ENCODE peak calls at places on chromosomes 6 and 20, in nine cellular contexts. One of them, this sample, is unnamed.

GRCh38 chr6:27213544-27214125 is 33.9 kb upstream of the PRSS16 start:
- DNase-seq in effector memory CD4-positive, alpha-beta T cell: no peak
- DNase-seq in cardiac muscle cell: no peak
- DNase-seq in stomach: no peak
- DNase-seq in prostate gland: no peak
- DNase-seq in PC-9: peak; percentile 61
- DNase-seq in neural progenitor cell: peak; percentile 70
- DNase-seq in esophagus squamous epithelium: no peak
- DNase-seq in heart right ventricle: no peak
- DNase-seq in this sample: no peak

GRCh38 chr6:3393796-3394195 is 63.1 kb downstream of the SLC22A23 start:
- DNase-seq in cardiac muscle cell: no peak
- DNase-seq in PC-9: no peak
- DNase-seq in neural progenitor cell: no peak
- DNase-seq in prostate gland: no peak
- DNase-seq in esophagus squamous epithelium: no peak
- DNase-seq in effector memory CD4-positive, alpha-beta T cell: no peak
- DNase-seq in heart right ventricle: no peak
- DNase-seq in stomach: no peak
- DNase-seq in this sample: no peak

GRCh38 chr6:4136354-4136831 is 1.0 kb upstream of the ECI2 start:
- DNase-seq in effector memory CD4-positive, alpha-beta T cell: no peak
- DNase-seq in PC-9: peak; percentile 2
- DNase-seq in esophagus squamous epithelium: no peak
- DNase-seq in cardiac muscle cell: no peak
- DNase-seq in prostate gland: no peak
- DNase-seq in heart right ventricle: no peak
- DNase-seq in neural progenitor cell: no peak
- DNase-seq in stomach: no peak
- DNase-seq in this sample: no peak

GRCh38 chr6:5764401-5764955 is 242.2 kb downstream of the NRN1 start:
- DNase-seq in prostate gland: no peak
- DNase-seq in effector memory CD4-positive, alpha-beta T cell: no peak
- DNase-seq in stomach: no peak
- DNase-seq in cardiac muscle cell: no peak
- DNase-seq in esophagus squamous epithelium: no peak
- DNase-seq in neural progenitor cell: no peak
- DNase-seq in PC-9: no peak
- DNase-seq in heart right ventricle: peak; percentile 80
- DNase-seq in this sample: no peak

GRCh38 chr6:34179106-34179720 is 33.3 kb upstream of the GRM4 start:
- DNase-seq in esophagus squamous epithelium: no peak
- DNase-seq in heart right ventricle: no peak
- DNase-seq in cardiac muscle cell: no peak
- DNase-seq in PC-9: no peak
- DNase-seq in stomach: peak; percentile 21
- DNase-seq in effector memory CD4-positive, alpha-beta T cell: no peak
- DNase-seq in neural progenitor cell: no peak
- DNase-seq in prostate gland: no peak
- DNase-seq in this sample: no peak

GRCh38 chr20:37711987-37712961 is 18.4 kb downstream of the CTNNBL1 start:
- DNase-seq in esophagus squamous epithelium: no peak
- DNase-seq in prostate gland: peak; percentile 62
- DNase-seq in PC-9: no peak
- DNase-seq in effector memory CD4-positive, alpha-beta T cell: no peak
- DNase-seq in cardiac muscle cell: no peak
- DNase-seq in neural progenitor cell: peak; percentile 18
- DNase-seq in heart right ventricle: peak; percentile 34
- DNase-seq in stomach: peak; percentile 32
- DNase-seq in this sample: no peak

GRCh38 chr6:66558189-66558588 is 851.2 kb upstream of the EYS start:
- DNase-seq in PC-9: no peak
- DNase-seq in heart right ventricle: no peak
- DNase-seq in esophagus squamous epithelium: no peak
- DNase-seq in cardiac muscle cell: no peak
- DNase-seq in prostate gland: no peak
- DNase-seq in effector memory CD4-positive, alpha-beta T cell: no peak
- DNase-seq in stomach: no peak
- DNase-seq in neural progenitor cell: no peak
- DNase-seq in this sample: no peak

GRCh38 chr6:73565767-73566485 is 45.1 kb upstream of the EEF1A1 start:
- DNase-seq in stomach: no peak
- DNase-seq in esophagus squamous epithelium: no peak
- DNase-seq in prostate gland: no peak
- DNase-seq in cardiac muscle cell: peak; percentile 61
- DNase-seq in PC-9: peak; percentile 60
- DNase-seq in neural progenitor cell: peak; percentile 71
- DNase-seq in heart right ventricle: no peak
- DNase-seq in effector memory CD4-positive, alpha-beta T cell: no peak
- DNase-seq in this sample: no peak

DNA sequence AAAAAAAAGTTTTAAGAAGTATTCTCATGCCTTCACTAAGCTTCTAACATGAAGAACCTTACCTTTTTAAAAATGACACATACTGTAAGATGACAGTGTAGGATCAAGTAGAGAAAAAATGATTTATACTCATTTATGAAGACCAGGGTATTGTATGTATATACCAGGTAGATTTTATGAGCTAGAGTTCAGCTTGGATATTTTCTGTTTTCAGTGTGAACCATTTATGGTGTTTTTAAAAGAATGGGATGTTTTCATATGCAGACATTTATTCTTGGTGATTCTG is 24.4 kb downstream of the DUSP22 start:
- DNase-seq in heart right ventricle: no peak
- DNase-seq in PC-9: no peak
- DNase-seq in esophagus squamous epithelium: no peak
- DNase-seq in stomach: no peak
- DNase-seq in prostate gland: no peak
- DNase-seq in neural progenitor cell: no peak
- DNase-seq in cardiac muscle cell: no peak
- DNase-seq in effector memory CD4-positive, alpha-beta T cell: no peak
- DNase-seq in this sample: no peak
- H3K9me3 ChIP-seq in heart right ventricle: no peaks in the 10 kb centered on the region
- H3K9me3 ChIP-seq in PC-9: no peaks in the 10 kb centered on the region
- H3K9me3 ChIP-seq in esophagus squamous epithelium: no peaks in the 10 kb centered on the region
- H3K9me3 ChIP-seq in stomach: no peaks in the 10 kb centered on the region
- H3K9me3 ChIP-seq in prostate gland: no peaks in the 10 kb centered on the region
- H3K9me3 ChIP-seq in neural progenitor cell: no peaks in the 10 kb centered on the region
- H3K9me3 ChIP-seq in cardiac muscle cell: no peaks in the 10 kb centered on the region
- H3K9me3 ChIP-seq in effector memory CD4-positive, alpha-beta T cell: no peaks in the 10 kb centered on the region
- H3K9me3 ChIP-seq in this sample: no peaks in the 10 kb centered on the region

DNA sequence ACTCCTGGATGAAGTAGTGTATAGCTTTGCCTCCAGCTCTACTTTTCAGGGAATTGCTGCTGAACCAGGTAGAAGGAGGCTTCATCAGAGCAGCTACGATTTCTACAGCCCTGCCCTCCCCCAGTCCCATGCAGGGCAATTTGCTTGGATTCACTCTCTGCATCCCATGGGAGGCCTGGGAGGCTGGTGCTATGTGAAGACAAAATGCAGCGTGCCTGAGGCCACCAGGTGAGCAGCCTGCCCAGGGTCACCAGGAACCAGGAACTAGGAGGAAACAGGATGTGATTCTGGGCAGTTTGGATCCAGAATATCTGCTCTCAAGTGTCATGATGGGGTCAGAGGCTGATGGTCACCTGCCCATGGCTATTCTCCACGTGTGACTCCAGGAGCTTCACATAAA is 110.2 kb upstream of the PMEPA1 start:
- DNase-seq in neural progenitor cell: no peak
- DNase-seq in effector memory CD4-positive, alpha-beta T cell: no peak
- DNase-seq in stomach: no peak
- DNase-seq in esophagus squamous epithelium: no peak
- DNase-seq in cardiac muscle cell: no peak
- DNase-seq in heart right ventricle: no peak
- DNase-seq in prostate gland: no peak
- DNase-seq in PC-9: no peak
- DNase-seq in this sample: no peak
- H3K4me3 ChIP-seq in neural progenitor cell: no peak overlapping the region
- H3K4me3 ChIP-seq in effector memory CD4-positive, alpha-beta T cell: no peak overlapping the region
- H3K4me3 ChIP-seq in stomach: no peak overlapping the region
- H3K4me3 ChIP-seq in esophagus squamous epithelium: no peak overlapping the region
- H3K4me3 ChIP-seq in cardiac muscle cell: no peak overlapping the region
- H3K4me3 ChIP-seq in heart right ventricle: no peak overlapping the region
- H3K4me3 ChIP-seq in prostate gland: no peak overlapping the region
- H3K4me3 ChIP-seq in PC-9: no peak overlapping the region
- H3K4me3 ChIP-seq in this sample: no peak overlapping the region

GRCh38 chr6:129661478-129662405 is 48.2 kb downstream of the ARHGAP18 start:
- DNase-seq in effector memory CD4-positive, alpha-beta T cell: no peak
- DNase-seq in cardiac muscle cell: no peak
- DNase-seq in PC-9: no peak
- DNase-seq in prostate gland: no peak
- DNase-seq in heart right ventricle: no peak
- DNase-seq in esophagus squamous epithelium: no peak
- DNase-seq in stomach: no peak
- DNase-seq in neural progenitor cell: no peak
- DNase-seq in this sample: no peak

GRCh38 chr6:129660346-129660676 is 49.7 kb downstream of the ARHGAP18 start:
- DNase-seq in neural progenitor cell: no peak
- DNase-seq in esophagus squamous epithelium: no peak
- DNase-seq in cardiac muscle cell: no peak
- DNase-seq in stomach: no peak
- DNase-seq in heart right ventricle: no peak
- DNase-seq in PC-9: no peak
- DNase-seq in effector memory CD4-positive, alpha-beta T cell: no peak
- DNase-seq in prostate gland: no peak
- DNase-seq in this sample: no peak

GRCh38 chr6:129657433-129657832 is 52.5 kb downstream of the ARHGAP18 start:
- DNase-seq in PC-9: no peak
- DNase-seq in effector memory CD4-positive, alpha-beta T cell: no peak
- DNase-seq in cardiac muscle cell: no peak
- DNase-seq in neural progenitor cell: no peak
- DNase-seq in stomach: no peak
- DNase-seq in prostate gland: no peak
- DNase-seq in esophagus squamous epithelium: no peak
- DNase-seq in heart right ventricle: no peak
- DNase-seq in this sample: no peak

GRCh38 chr6:129659590-129660345 is 50.2 kb downstream of the ARHGAP18 start:
- DNase-seq in effector memory CD4-positive, alpha-beta T cell: no peak
- DNase-seq in prostate gland: peak; percentile 21
- DNase-seq in cardiac muscle cell: no peak
- DNase-seq in PC-9: no peak
- DNase-seq in neural progenitor cell: no peak
- DNase-seq in esophagus squamous epithelium: no peak
- DNase-seq in stomach: no peak
- DNase-seq in heart right ventricle: peak; percentile 44
- DNase-seq in this sample: no peak

DNA sequence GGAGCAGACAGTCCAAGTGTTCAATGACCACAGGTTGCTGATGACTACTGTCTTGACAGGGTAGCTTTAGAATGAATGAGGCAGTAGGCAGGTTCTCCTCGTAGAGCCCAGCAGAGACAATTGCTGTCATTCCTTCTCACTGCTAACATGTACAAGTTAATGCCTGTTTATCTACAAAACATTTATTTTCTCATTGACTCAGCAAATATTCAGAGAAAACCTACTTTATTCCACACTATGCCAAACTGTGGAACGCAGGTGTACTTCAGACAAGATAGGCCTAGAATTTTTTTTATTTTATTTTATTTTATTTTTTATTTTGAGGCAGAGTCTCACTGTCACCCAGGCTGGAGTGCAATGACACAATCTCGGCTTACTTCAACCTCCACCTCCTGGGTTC is 50.8 kb downstream of the ARHGAP18 start:
- DNase-seq in effector memory CD4-positive, alpha-beta T cell: no peak
- DNase-seq in esophagus squamous epithelium: no peak
- DNase-seq in heart right ventricle: no peak
- DNase-seq in stomach: no peak
- DNase-seq in cardiac muscle cell: no peak
- DNase-seq in neural progenitor cell: no peak
- DNase-seq in prostate gland: no peak
- DNase-seq in PC-9: no peak
- DNase-seq in this sample: no peak
- H3K4me1 ChIP-seq in effector memory CD4-positive, alpha-beta T cell: no peaks in the 10 kb centered on the region
- H3K4me1 ChIP-seq in esophagus squamous epithelium: no peaks in the 10 kb centered on the region
- H3K4me1 ChIP-seq in heart right ventricle: peaks cover 44% of the 10 kb centered on the region
- H3K4me1 ChIP-seq in stomach: peaks cover 11% of the 10 kb centered on the region
- H3K4me1 ChIP-seq in cardiac muscle cell: no peaks in the 10 kb centered on the region
- H3K4me1 ChIP-seq in neural progenitor cell: peaks cover 3% of the 10 kb centered on the region
- H3K4me1 ChIP-seq in prostate gland: no peaks in the 10 kb centered on the region
- H3K4me1 ChIP-seq in PC-9: no peaks in the 10 kb centered on the region
- H3K4me1 ChIP-seq in this sample: no peaks in the 10 kb centered on the region

GRCh38 chr6:117605169-117605826 is 3.0 kb upstream of the GOPC start:
- DNase-seq in prostate gland: peak; percentile 32
- DNase-seq in stomach: peak; percentile 39
- DNase-seq in esophagus squamous epithelium: no peak
- DNase-seq in effector memory CD4-positive, alpha-beta T cell: peak; percentile 25
- DNase-seq in neural progenitor cell: peak; percentile 66
- DNase-seq in heart right ventricle: peak; percentile 51
- DNase-seq in cardiac muscle cell: peak; percentile 68
- DNase-seq in PC-9: peak; percentile 41
- DNase-seq in this sample: peak; percentile 79

GRCh38 chr6:117602899-117603588 is 733 bp upstream of the GOPC start:
- DNase-seq in PC-9: no peak
- DNase-seq in heart right ventricle: no peak
- DNase-seq in esophagus squamous epithelium: no peak
- DNase-seq in stomach: no peak
- DNase-seq in neural progenitor cell: no peak
- DNase-seq in prostate gland: no peak
- DNase-seq in effector memory CD4-positive, alpha-beta T cell: no peak
- DNase-seq in cardiac muscle cell: no peak
- DNase-seq in this sample: no peak

GRCh38 chr6:117601811-117602150 is 530 bp downstream of the GOPC start:
- DNase-seq in neural progenitor cell: no peak
- DNase-seq in prostate gland: no peak
- DNase-seq in esophagus squamous epithelium: no peak
- DNase-seq in cardiac muscle cell: no peak
- DNase-seq in PC-9: no peak
- DNase-seq in heart right ventricle: no peak
- DNase-seq in effector memory CD4-positive, alpha-beta T cell: no peak
- DNase-seq in stomach: no peak
- DNase-seq in this sample: no peak

GRCh38 chr6:117600008-117600743 is 2.1 kb downstream of the GOPC start:
- DNase-seq in PC-9: no peak
- DNase-seq in stomach: no peak
- DNase-seq in neural progenitor cell: no peak
- DNase-seq in esophagus squamous epithelium: no peak
- DNase-seq in effector memory CD4-positive, alpha-beta T cell: no peak
- DNase-seq in prostate gland: no peak
- DNase-seq in heart right ventricle: no peak
- DNase-seq in cardiac muscle cell: no peak
- DNase-seq in this sample: peak; percentile 29

GRCh38 chr6:117602151-117602898 is at the start of gene GOPC:
- DNase-seq in stomach: peak; percentile 96
- DNase-seq in esophagus squamous epithelium: peak; percentile 86
- DNase-seq in heart right ventricle: peak; percentile 96
- DNase-seq in neural progenitor cell: peak; percentile 97
- DNase-seq in prostate gland: peak; percentile 94
- DNase-seq in PC-9: peak; percentile 94
- DNase-seq in cardiac muscle cell: peak; percentile 97
- DNase-seq in effector memory CD4-positive, alpha-beta T cell: peak; percentile 93
- DNase-seq in this sample: peak; percentile 99
- H3K9me3 ChIP-seq in stomach: no peaks in the 10 kb centered on the region
- H3K9me3 ChIP-seq in esophagus squamous epithelium: no peaks in the 10 kb centered on the region
- H3K9me3 ChIP-seq in heart right ventricle: no peaks in the 10 kb centered on the region
- H3K9me3 ChIP-seq in neural progenitor cell: peaks cover 2% of the 10 kb centered on the region
- H3K9me3 ChIP-seq in prostate gland: no peaks in the 10 kb centered on the region
- H3K9me3 ChIP-seq in PC-9: peaks cover 4% of the 10 kb centered on the region
- H3K9me3 ChIP-seq in cardiac muscle cell: no peaks in the 10 kb centered on the region
- H3K9me3 ChIP-seq in effector memory CD4-positive, alpha-beta T cell: no peaks in the 10 kb centered on the region
- H3K9me3 ChIP-seq in this sample: no peaks in the 10 kb centered on the region

DNA sequence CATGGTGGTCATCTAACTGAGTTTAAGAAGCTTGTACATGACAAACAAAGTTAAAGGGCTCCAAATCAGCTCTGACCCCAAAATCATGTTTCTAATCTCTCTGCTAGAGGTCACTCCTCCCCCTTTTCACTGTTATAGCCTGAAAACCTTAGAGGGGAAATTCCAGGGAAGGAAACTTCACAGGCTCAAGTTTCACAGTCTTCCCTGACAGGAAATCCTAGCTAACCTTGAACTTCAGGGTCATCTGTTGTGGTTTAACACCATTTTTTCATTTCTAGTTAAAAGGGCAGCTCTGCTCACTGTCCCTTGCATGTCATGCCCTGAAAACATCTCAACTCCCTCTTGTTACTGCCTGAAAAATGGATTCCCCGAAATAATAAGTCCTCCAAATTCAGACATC is 104.4 kb upstream of the BMP2 start:
- DNase-seq in stomach: no peak
- DNase-seq in cardiac muscle cell: no peak
- DNase-seq in effector memory CD4-positive, alpha-beta T cell: no peak
- DNase-seq in prostate gland: no peak
- DNase-seq in heart right ventricle: no peak
- DNase-seq in esophagus squamous epithelium: no peak
- DNase-seq in neural progenitor cell: no peak
- DNase-seq in PC-9: no peak
- DNase-seq in this sample: no peak
- H3K4me3 ChIP-seq in stomach: no peak overlapping the region
- H3K4me3 ChIP-seq in cardiac muscle cell: no peak overlapping the region
- H3K4me3 ChIP-seq in effector memory CD4-positive, alpha-beta T cell: no peak overlapping the region
- H3K4me3 ChIP-seq in prostate gland: no peak overlapping the region
- H3K4me3 ChIP-seq in heart right ventricle: no peak overlapping the region
- H3K4me3 ChIP-seq in esophagus squamous epithelium: no peak overlapping the region
- H3K4me3 ChIP-seq in neural progenitor cell: no peak overlapping the region
- H3K4me3 ChIP-seq in PC-9: no peak overlapping the region
- H3K4me3 ChIP-seq in this sample: no peak overlapping the region

This sample was measured in CD4-positive, CD25-positive, alpha-beta regulatory T cell.